ENCODE peak calls at places on chromosomes 5 and 9, in five cellular contexts. One of them, this sample, is unnamed.
A peak's percentile ranks its signal among the peaks of the same experiment; 100 is the strongest.

GRCh38 chr5:58266402-58266801 is 193.5 kb downstream of the PLK2 start:
- DNase-seq in breast epithelium: no peak
- DNase-seq in A549: peak; percentile 16
- DNase-seq in right lobe of liver: no peak
- DNase-seq in IMR-90: peak; percentile 41
- DNase-seq in this sample: no peak

GRCh38 chr5:61450880-61451279 is 118.8 kb downstream of the ZSWIM6 start:
- DNase-seq in breast epithelium: no peak
- DNase-seq in A549: no peak
- DNase-seq in right lobe of liver: no peak
- DNase-seq in IMR-90: peak; percentile 51
- DNase-seq in this sample: no peak

GRCh38 chr5:1966461-1966860 is 83.7 kb upstream of the IRX4 start:
- DNase-seq in breast epithelium: no peak
- DNase-seq in A549: no peak
- DNase-seq in right lobe of liver: no peak
- DNase-seq in IMR-90: no peak
- DNase-seq in this sample: peak; percentile 58

GRCh38 chr5:978693-979092 is 29.9 kb upstream of the NKD2 start:
- DNase-seq in breast epithelium: peak; percentile 15
- DNase-seq in A549: no peak
- DNase-seq in right lobe of liver: no peak
- DNase-seq in IMR-90: no peak
- DNase-seq in this sample: no peak

GRCh38 chr5:154862766-154863165 is 4.3 kb downstream of the CNOT8 start:
- DNase-seq in breast epithelium: no peak
- DNase-seq in A549: no peak
- DNase-seq in right lobe of liver: no peak
- DNase-seq in IMR-90: no peak
- DNase-seq in this sample: no peak

GRCh38 chr5:175654346-175654745 is 3.5 kb upstream of the HRH2 start:
- DNase-seq in breast epithelium: no peak
- DNase-seq in A549: no peak
- DNase-seq in right lobe of liver: no peak
- DNase-seq in IMR-90: no peak
- DNase-seq in this sample: no peak

GRCh38 chr9:125169889-125170288 is 19.7 kb downstream of the PPP6C start:
- DNase-seq in breast epithelium: no peak
- DNase-seq in A549: no peak
- DNase-seq in right lobe of liver: no peak
- DNase-seq in IMR-90: peak; percentile 50
- DNase-seq in this sample: no peak

GRCh38 chr5:151251001-151251551 is 1.9 kb upstream of the GM2A start:
- DNase-seq in breast epithelium: no peak
- DNase-seq in A549: no peak
- DNase-seq in right lobe of liver: peak; percentile 52
- DNase-seq in IMR-90: no peak
- DNase-seq in this sample: no peak

GRCh38 chr5:59317023-59317771 is 576.3 kb downstream of the PDE4D start:
- DNase-seq in breast epithelium: no peak
- DNase-seq in A549: no peak
- DNase-seq in right lobe of liver: no peak
- DNase-seq in IMR-90: peak; percentile 23
- DNase-seq in this sample: no peak

GRCh38 chr5:64979518-64979917 is 210.8 kb downstream of the CWC27 start:
- DNase-seq in breast epithelium: no peak
- DNase-seq in A549: no peak
- DNase-seq in right lobe of liver: no peak
- DNase-seq in IMR-90: no peak
- DNase-seq in this sample: no peak

GRCh38 chr5:61055434-61056006 is 106.7 kb downstream of the SMIM15 start:
- DNase-seq in breast epithelium: no peak
- DNase-seq in A549: peak; percentile 16
- DNase-seq in right lobe of liver: no peak
- DNase-seq in IMR-90: peak; percentile 72
- DNase-seq in this sample: no peak

GRCh38 chr5:157574456-157575095 is 999 bp downstream of the ADAM19 start:
- DNase-seq in breast epithelium: no peak
- DNase-seq in A549: no peak
- DNase-seq in right lobe of liver: no peak
- DNase-seq in IMR-90: peak; percentile 15
- DNase-seq in this sample: peak; percentile 85

GRCh38 chr9:80061940-80062339 is 490.2 kb downstream of the TLE4 start:
- DNase-seq in breast epithelium: no peak
- DNase-seq in A549: no peak
- DNase-seq in right lobe of liver: no peak
- DNase-seq in IMR-90: peak; percentile 97
- DNase-seq in this sample: no peak

GRCh38 chr9:23638837-23639426 is 187.1 kb downstream of the ELAVL2 start:
- DNase-seq in breast epithelium: no peak
- DNase-seq in A549: no peak
- DNase-seq in right lobe of liver: no peak
- DNase-seq in IMR-90: no peak
- DNase-seq in this sample: no peak

GRCh38 chr5:115571441-115571878 is 26.9 kb upstream of the FEM1C start:
- DNase-seq in breast epithelium: peak; percentile 69
- DNase-seq in A549: no peak
- DNase-seq in right lobe of liver: no peak
- DNase-seq in IMR-90: no peak
- DNase-seq in this sample: no peak

GRCh38 chr9:70444904-70445303 is 30.4 kb upstream of the KLF9 start:
- DNase-seq in breast epithelium: no peak
- DNase-seq in A549: no peak
- DNase-seq in right lobe of liver: no peak
- DNase-seq in IMR-90: peak; percentile 22
- DNase-seq in this sample: no peak

GRCh38 chr9:121985792-121986494 is 107.2 kb downstream of the TTLL11 start:
- DNase-seq in breast epithelium: no peak
- DNase-seq in A549: no peak
- DNase-seq in right lobe of liver: no peak
- DNase-seq in IMR-90: no peak
- DNase-seq in this sample: no peak

GRCh38 chr9:19229725-19230355 is 653 bp upstream of the DENND4C start:
- DNase-seq in breast epithelium: no peak
- DNase-seq in A549: peak; percentile 78
- DNase-seq in right lobe of liver: no peak
- DNase-seq in IMR-90: no peak
- DNase-seq in this sample: peak; percentile 94

GRCh38 chr5:33981408-33982171 is 2.9 kb downstream of the SLC45A2 start:
- DNase-seq in breast epithelium: no peak
- DNase-seq in A549: no peak
- DNase-seq in right lobe of liver: no peak
- DNase-seq in IMR-90: peak; percentile 44
- DNase-seq in this sample: no peak

GRCh38 chr9:122546196-122546595 is 6.7 kb upstream of the OR1N2 start:
- DNase-seq in breast epithelium: no peak
- DNase-seq in A549: no peak
- DNase-seq in right lobe of liver: no peak
- DNase-seq in IMR-90: no peak
- DNase-seq in this sample: no peak

GRCh38 chr9:110641350-110641749 is 27.2 kb upstream of the MUSK start:
- DNase-seq in breast epithelium: no peak
- DNase-seq in A549: no peak
- DNase-seq in right lobe of liver: no peak
- DNase-seq in IMR-90: no peak
- DNase-seq in this sample: no peak

GRCh38 chr9:110635589-110635988 is 33.0 kb upstream of the MUSK start:
- DNase-seq in breast epithelium: no peak
- DNase-seq in A549: no peak
- DNase-seq in right lobe of liver: no peak
- DNase-seq in IMR-90: no peak
- DNase-seq in this sample: no peak

GRCh38 chr9:110640736-110641135 is 27.9 kb upstream of the MUSK start:
- DNase-seq in breast epithelium: no peak
- DNase-seq in A549: no peak
- DNase-seq in right lobe of liver: no peak
- DNase-seq in IMR-90: no peak
- DNase-seq in this sample: no peak

GRCh38 chr9:110638381-110638954 is 30.1 kb upstream of the MUSK start:
- DNase-seq in breast epithelium: no peak
- DNase-seq in A549: no peak
- DNase-seq in right lobe of liver: no peak
- DNase-seq in IMR-90: peak; percentile 54
- DNase-seq in this sample: no peak
- TF ChIP-seq CTCF in breast epithelium: peak; percentile 29
- TF ChIP-seq CTCF in A549: peak; percentile 62
- TF ChIP-seq CTCF in right lobe of liver: peak; percentile 17
- TF ChIP-seq CTCF in IMR-90: peak; percentile 57
- TF ChIP-seq CTCF in this sample: no peak

DNA sequence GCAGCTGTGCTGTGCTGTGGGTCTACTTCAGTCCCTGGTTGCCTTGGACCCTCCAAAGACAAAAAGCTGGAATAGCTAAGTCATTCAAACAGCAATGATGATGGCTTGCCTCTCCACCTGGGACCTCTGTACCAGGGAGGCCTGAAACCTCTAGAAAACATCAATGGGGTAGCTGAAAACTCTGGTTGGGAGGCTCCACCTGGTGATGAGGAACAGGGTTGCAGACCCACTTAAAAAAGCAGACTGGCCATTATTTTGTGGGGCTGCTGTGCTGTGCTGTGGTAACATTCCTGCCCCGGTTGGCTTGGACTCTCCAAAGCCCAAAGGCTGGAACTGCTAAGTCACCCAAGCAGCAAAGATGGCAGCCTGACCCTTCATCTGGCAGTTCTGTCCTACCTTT is 839.3 kb upstream of the ARRDC3 start:
- DNase-seq in breast epithelium: no peak
- DNase-seq in A549: no peak
- DNase-seq in right lobe of liver: no peak
- DNase-seq in IMR-90: peak; percentile 1
- DNase-seq in this sample: no peak
- H3K4me1 ChIP-seq in breast epithelium: no peaks in the 10 kb centered on the region
- H3K4me1 ChIP-seq in A549: no peaks in the 10 kb centered on the region
- H3K4me1 ChIP-seq in right lobe of liver: no peaks in the 10 kb centered on the region
- H3K4me1 ChIP-seq in IMR-90: no peaks in the 10 kb centered on the region
- H3K4me1 ChIP-seq in this sample: no peaks in the 10 kb centered on the region

GRCh38 chr5:6715758-6716633 is 2.8 kb downstream of the TENT4A start:
- DNase-seq in breast epithelium: peak; percentile 14
- DNase-seq in A549: no peak
- DNase-seq in right lobe of liver: no peak
- DNase-seq in IMR-90: no peak
- DNase-seq in this sample: no peak
- TF ChIP-seq POLR2A in breast epithelium: no peak
- TF ChIP-seq POLR2A in A549: no peak
- TF ChIP-seq POLR2A in right lobe of liver: no peak
- TF ChIP-seq POLR2A in IMR-90: no peak
- TF ChIP-seq POLR2A in this sample: no peak

GRCh38 chr5:83991566-83992224 is 271.0 kb upstream of the HAPLN1 start:
- DNase-seq in breast epithelium: no peak
- DNase-seq in A549: no peak
- DNase-seq in right lobe of liver: no peak
- DNase-seq in IMR-90: peak; percentile 42
- DNase-seq in this sample: no peak
- TF ChIP-seq CTCF in breast epithelium: no peak
- TF ChIP-seq CTCF in A549: no peak
- TF ChIP-seq CTCF in right lobe of liver: no peak
- TF ChIP-seq CTCF in IMR-90: no peak
- TF ChIP-seq CTCF in this sample: no peak

GRCh38 chr5:141861194-141861593 is 17.0 kb downstream of the PCDH1 start:
- DNase-seq in breast epithelium: no peak
- DNase-seq in A549: no peak
- DNase-seq in right lobe of liver: no peak
- DNase-seq in IMR-90: no peak
- DNase-seq in this sample: no peak
- H3K4me1 ChIP-seq in breast epithelium: peaks cover 17% of the 10 kb centered on the region
- H3K4me1 ChIP-seq in A549: no peaks in the 10 kb centered on the region
- H3K4me1 ChIP-seq in right lobe of liver: no peaks in the 10 kb centered on the region
- H3K4me1 ChIP-seq in IMR-90: no peaks in the 10 kb centered on the region
- H3K4me1 ChIP-seq in this sample: no peaks in the 10 kb centered on the region

GRCh38 chr9:136587145-136587943 is 41.5 kb upstream of the NOTCH1 start:
- DNase-seq in breast epithelium: no peak
- DNase-seq in A549: no peak
- DNase-seq in right lobe of liver: peak; percentile 75
- DNase-seq in IMR-90: peak; percentile 48
- DNase-seq in this sample: peak; percentile 87
- TF ChIP-seq POLR2A in breast epithelium: no peak
- TF ChIP-seq POLR2A in A549: no peak
- TF ChIP-seq POLR2A in right lobe of liver: no peak
- TF ChIP-seq POLR2A in IMR-90: no peak
- TF ChIP-seq POLR2A in this sample: no peak

This sample was measured in spleen.